ENCODE peak calls at places on chromosomes 12 and 14, in nine cellular contexts. L, J, O, U, S, P, C, R and K are unnamed samples.

GRCh38 chr12:115599251-115599811 is 678.2 kb downstream of the MED13L start:
- DNase-seq in P (no peak), J (peak; percentile 44), S (no peak), R (no peak), O (no peak), C (no peak), L (no peak), U (peak; percentile 47), K (no peak)

GRCh38 chr14:92785601-92786426 is 8.3 kb upstream of the GOLGA5 start:
- DNase-seq in P (no peak), O (peak; percentile 53), J (peak; percentile 88), S (no peak), U (peak; percentile 6), L (no peak), C (no peak), R (peak; percentile 69), K (peak; percentile 66)

GRCh38 chr12:109779382-109779781 is 53.8 kb downstream of the TRPV4 start:
- DNase-seq in P (peak; percentile 58), U (no peak), J (no peak), L (no peak), S (no peak), O (peak; percentile 26), R (no peak), C (no peak), K (no peak)

GRCh38 chr14:103378042-103378854 is 7.0 kb upstream of the MARK3 start:
- DNase-seq in P (no peak), U (no peak), J (no peak), R (no peak), C (no peak), O (no peak), L (no peak), S (no peak), K (peak; percentile 17)

GRCh38 chr12:104605685-104606084 is 148.9 kb downstream of the CHST11 start:
- DNase-seq in C (no peak), S (no peak), O (no peak), R (no peak), J (peak; percentile 90), P (no peak), U (peak; percentile 36), L (no peak), K (no peak)

GRCh38 chr12:107570721-107571120 is 114.9 kb upstream of the PWP1 start:
- DNase-seq in O (peak; percentile 28), R (no peak), L (no peak), S (peak; percentile 73), C (no peak), J (peak; percentile 69), P (no peak), U (no peak), K (peak; percentile 23)

GRCh38 chr12:25866586-25867378 is 91.7 kb upstream of the RASSF8 start:
- DNase-seq in L (no peak), O (no peak), P (no peak), S (no peak), R (no peak), J (no peak), U (no peak), C (no peak), K (no peak)

GRCh38 chr14:69535230-69535848 is 39.3 kb downstream of the CCDC177 start:
- DNase-seq in O (peak; percentile 71), L (no peak), P (no peak), R (no peak), C (peak; percentile 42), J (peak; percentile 73), U (peak; percentile 89), S (peak; percentile 84), K (peak; percentile 72)

GRCh38 chr12:109130755-109131521 is 14.6 kb downstream of the ACACB start:
- DNase-seq in P (no peak), J (peak; percentile 49), O (no peak), L (no peak), S (peak; percentile 27), R (no peak), C (peak; percentile 10), U (peak; percentile 20), K (no peak)

GRCh38 chr12:50979369-50980052 is 27.2 kb downstream of the HIGD1C start:
- DNase-seq in U (no peak), S (no peak), J (no peak), C (no peak), R (no peak), O (no peak), P (no peak), L (peak; percentile 81), K (no peak)

GRCh38 chr12:7134371-7135166 is 4.4 kb downstream of the CLSTN3 start:
- DNase-seq in P (no peak), O (no peak), C (no peak), L (no peak), J (no peak), R (no peak), S (no peak), U (no peak), K (no peak)

GRCh38 chr14:56271988-56272387 is 153.8 kb downstream of the PELI2 start:
- DNase-seq in L (no peak), J (peak; percentile 89), O (peak; percentile 55), P (no peak), C (no peak), R (no peak), S (no peak), U (no peak), K (no peak)

GRCh38 chr14:69242311-69243224 is 17.4 kb upstream of the GALNT16 start:
- DNase-seq in P (peak; percentile 89), C (peak; percentile 39), R (no peak), O (peak; percentile 79), J (peak; percentile 78), U (peak; percentile 82), L (peak; percentile 12), S (peak; percentile 83), K (peak; percentile 78)

DNA sequence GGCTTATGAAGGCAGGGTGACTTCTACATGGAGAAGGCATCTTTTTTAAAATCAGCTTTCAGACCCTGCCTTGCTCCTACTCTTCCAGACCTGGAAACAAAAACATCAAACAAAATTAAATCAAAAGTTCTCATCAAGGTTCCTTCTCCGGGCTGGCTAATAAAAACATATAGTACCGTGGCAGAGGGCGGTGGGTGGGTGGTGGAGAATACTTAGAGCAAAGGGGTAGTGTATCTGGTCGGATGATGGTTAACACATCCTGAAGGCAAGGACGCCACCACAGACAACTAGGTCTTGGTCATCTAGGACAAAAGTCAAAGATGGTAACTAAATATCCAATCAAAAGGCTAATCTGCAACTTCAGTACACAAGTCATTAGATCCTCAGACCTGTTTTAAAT is 1.8 kb downstream of the DAD1 start:
- DNase-seq in C (no peak), J (no peak), L (no peak), O (no peak), U (no peak), P (no peak), S (no peak), R (no peak), K (no peak)
- H3K4me1 ChIP-seq in C (peaks cover 10% of the 10 kb centered on the region), J (peaks cover 42% of the 10 kb centered on the region), L (peaks cover 8% of the 10 kb centered on the region), O (peaks cover 25% of the 10 kb centered on the region), U (no peaks in the 10 kb centered on the region), P (peaks cover 62% of the 10 kb centered on the region), S (peaks cover 9% of the 10 kb centered on the region), R (peaks cover 20% of the 10 kb centered on the region), K (peaks cover 5% of the 10 kb centered on the region)

DNA sequence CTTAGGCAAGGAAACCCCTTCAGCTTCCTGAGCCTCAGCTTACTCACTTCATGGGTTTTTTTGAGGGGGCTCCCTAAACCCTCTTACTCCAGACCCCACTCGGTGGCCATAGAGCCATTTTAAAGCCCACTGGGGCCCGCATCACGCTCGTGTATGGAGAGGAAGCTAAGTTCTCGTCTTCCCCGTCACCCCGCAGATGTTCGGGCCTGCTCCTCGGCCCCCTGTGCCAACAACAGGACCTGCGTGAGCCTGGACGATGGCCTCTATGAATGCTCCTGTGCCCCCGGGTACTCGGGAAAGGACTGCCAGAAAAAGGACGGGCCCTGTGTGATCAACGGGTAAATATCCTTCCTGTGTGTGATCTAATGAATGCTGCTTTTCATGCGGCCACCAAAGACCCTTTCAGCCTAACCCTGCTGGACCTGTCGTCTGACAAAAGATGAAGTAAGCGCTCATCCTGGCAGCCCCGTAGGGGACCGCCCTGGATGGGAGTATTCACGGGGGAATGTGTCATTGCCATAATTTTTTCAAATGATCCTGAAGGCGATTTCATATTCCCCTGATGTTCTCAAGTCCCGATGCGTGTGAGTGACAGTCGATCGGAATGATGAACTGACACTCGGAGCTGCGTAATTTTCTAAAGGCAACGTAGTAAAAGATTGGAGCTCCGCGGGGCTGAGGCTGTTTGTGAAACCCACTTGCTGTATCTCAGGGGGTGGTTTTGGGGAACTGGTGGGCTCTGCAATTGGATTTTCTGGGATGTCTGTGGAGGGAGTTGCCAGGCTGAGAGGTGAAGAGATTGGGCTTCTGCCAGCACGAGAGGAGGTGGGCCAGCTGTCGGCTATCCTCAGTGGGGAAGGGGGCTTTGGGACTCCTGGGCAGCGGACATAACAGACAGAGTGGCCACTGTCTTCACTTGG is 5.4 kb downstream of the DLK1 start:
- DNase-seq in P (no peak), U (no peak), R (no peak), C (no peak), J (no peak), L (no peak), O (no peak), S (peak; percentile 37), K (no peak)
- H3K27me3 ChIP-seq in P (no peaks in the 10 kb centered on the region), U (peaks cover 12% of the 10 kb centered on the region), R (peaks cover 66% of the 10 kb centered on the region), C (no peaks in the 10 kb centered on the region), J (peaks cover 34% of the 10 kb centered on the region), L (peaks cover 34% of the 10 kb centered on the region), O (peaks cover 56% of the 10 kb centered on the region), S (peaks cover 21% of the 10 kb centered on the region), K (peaks cover 20% of the 10 kb centered on the region)

GRCh38 chr12:53184828-53185227 is 4.1 kb upstream of the CSAD start:
- DNase-seq in P (no peak), L (no peak), R (no peak), O (no peak), U (no peak), S (no peak), J (no peak), C (no peak), K (no peak)

GRCh38 chr12:53180270-53180930 is at the start of the genes CSAD and ZNF740:
- DNase-seq in L (peak; percentile 98), J (peak; percentile 99), P (peak; percentile 99), R (peak; percentile 90), S (peak; percentile 98), O (peak; percentile 98), C (peak; percentile 95), U (peak; percentile 98), K (peak; percentile 99)

GRCh38 chr12:53181935-53182334 is 1.2 kb upstream of the CSAD start:
- DNase-seq in R (no peak), C (no peak), P (no peak), J (peak; percentile 27), L (no peak), U (no peak), O (no peak), S (no peak), K (no peak)

GRCh38 chr12:53180931-53181645 is 363 bp upstream of the CSAD start:
- DNase-seq in S (peak; percentile 98), P (peak; percentile 92), C (peak; percentile 44), J (peak; percentile 85), O (peak; percentile 86), U (peak; percentile 84), R (peak; percentile 74), L (peak; percentile 80), K (peak; percentile 89)

GRCh38 chr12:53182836-53183235 is 2.1 kb upstream of the CSAD start:
- DNase-seq in S (no peak), L (no peak), R (no peak), C (no peak), P (no peak), J (peak; percentile 47), O (peak; percentile 23), U (no peak), K (no peak)
- H3K9me2 ChIP-seq in S (no peaks in the 10 kb centered on the region), L (no peaks in the 10 kb centered on the region), R (no peaks in the 10 kb centered on the region), C (no peaks in the 10 kb centered on the region), P (no peaks in the 10 kb centered on the region), J (no peaks in the 10 kb centered on the region), O (no peaks in the 10 kb centered on the region), U (no peaks in the 10 kb centered on the region), K (no peaks in the 10 kb centered on the region)

DNA sequence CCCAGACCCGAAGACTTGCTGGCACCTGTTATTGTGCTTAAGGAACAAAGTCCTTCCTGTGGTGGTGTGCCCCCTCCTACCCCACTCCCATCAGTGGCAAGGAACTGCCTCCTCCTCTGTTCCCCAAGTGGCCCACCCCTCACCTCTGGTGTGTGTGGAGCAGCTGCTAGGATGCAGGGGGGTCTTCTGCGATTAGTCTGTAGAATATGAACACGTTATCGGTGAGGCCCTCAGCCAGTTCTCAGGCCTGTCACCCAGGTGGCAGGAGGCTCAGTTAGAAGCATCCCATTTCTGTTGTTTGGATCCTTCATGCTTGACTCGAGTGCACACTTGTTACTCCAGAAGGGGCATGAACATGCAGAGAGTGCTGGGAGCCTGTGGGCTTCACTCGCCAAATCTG is 39.3 kb downstream of the RAB35 start:
- DNase-seq in C (no peak), L (no peak), P (no peak), O (no peak), S (no peak), U (no peak), R (no peak), J (no peak), K (no peak)
- H3K4me1 ChIP-seq in C (peaks cover 17% of the 10 kb centered on the region), L (peaks cover 22% of the 10 kb centered on the region), P (no peaks in the 10 kb centered on the region), O (peaks cover 28% of the 10 kb centered on the region), S (no peaks in the 10 kb centered on the region), U (no peaks in the 10 kb centered on the region), R (peaks cover 42% of the 10 kb centered on the region), J (no peaks in the 10 kb centered on the region), K (peaks cover 11% of the 10 kb centered on the region)